ENCODE peak calls at places on chromosomes 6 and 20, in four cellular contexts. O is hepatocyte, A is cardiac muscle cell, B is body of pancreas. L is an unnamed sample. For H3K4me1, the result is how much of the 10 kb centered on the place peaks cover.

GRCh38 chr6:26360451-26361416 is 4.3 kb upstream of the BTN3A2 start:
- DNase-seq in A (no peak), B (no peak), O (no peak), L (no peak)

GRCh38 chr6:106974337-106974998 is at the start of gene CD24:
- DNase-seq in O (peak), B (peak), A (peak), L (peak)

GRCh38 chr6:154615483-154616025 is 105.1 kb upstream of the CNKSR3 start:
- DNase-seq in A (peak), B (peak), O (peak), L (peak)

GRCh38 chr6:52183131-52183530 is 3.0 kb upstream of the IL17A start:
- DNase-seq in B (no peak), A (peak), O (no peak), L (no peak)

GRCh38 chr6:41497994-41498393 is 48.2 kb upstream of the FOXP4 start:
- DNase-seq in O (no peak), B (no peak), A (no peak), L (no peak)

GRCh38 chr6:150813319-150813992 is 52.0 kb upstream of the MTHFD1L start:
- DNase-seq in A (no peak), B (no peak), O (peak), L (no peak)

GRCh38 chr6:166640342-166641043 is 13.4 kb upstream of the RPS6KA2 start:
- DNase-seq in A (no peak), O (no peak), B (peak), L (peak)

GRCh38 chr20:58698741-58699141 is 6.1 kb downstream of the NPEPL1 start:
- DNase-seq in B (peak), O (no peak), A (no peak), L (peak)

GRCh38 chr6:24340998-24341934 is 16.6 kb downstream of the DCDC2 start:
- DNase-seq in O (peak), B (peak), A (no peak), L (no peak)

GRCh38 chr6:72894091-72894490 is 272.2 kb downstream of the KCNQ5 start:
- DNase-seq in B (no peak), A (no peak), O (no peak), L (no peak)

GRCh38 chr6:100833972-100834574 is 47.1 kb downstream of the ASCC3 start:
- DNase-seq in O (no peak), A (no peak), B (no peak), L (no peak)

GRCh38 chr6:15062311-15063252 is 183.3 kb upstream of the JARID2 start:
- DNase-seq in B (no peak), O (peak), A (no peak), L (no peak)

GRCh38 chr6:5665173-5665572 is 341.6 kb downstream of the NRN1 start:
- DNase-seq in O (no peak), A (no peak), B (no peak), L (no peak)

GRCh38 chr6:134216304-134217029 is 101.4 kb downstream of the SGK1 start:
- DNase-seq in O (no peak), B (no peak), A (no peak), L (no peak)

GRCh38 chr20:24909086-24909780 is 39.8 kb upstream of the CST7 start:
- DNase-seq in B (no peak), O (no peak), A (no peak), L (no peak)

GRCh38 chr6:11439017-11439420 is 98.5 kb upstream of the TMEM170B start:
- DNase-seq in O (no peak), B (no peak), A (no peak), L (no peak)

GRCh38 chr20:51380401-51381385 is 161.8 kb downstream of the NFATC2 start:
- DNase-seq in B (no peak), A (peak), O (no peak), L (no peak)

GRCh38 chr6:139590206-139590605 is 215.8 kb upstream of the CITED2 start:
- DNase-seq in B (peak), A (no peak), O (no peak), L (no peak)

GRCh38 chr20:25005220-25005619 is 12.7 kb upstream of the APMAP start:
- DNase-seq in O (no peak), A (no peak), B (peak), L (no peak)

GRCh38 chr6:21371676-21372161 is 221.8 kb upstream of the SOX4 start:
- DNase-seq in B (no peak), O (peak), A (peak), L (peak)

GRCh38 chr6:113782641-113783040 is 74.5 kb upstream of the MARCKS start:
- DNase-seq in O (no peak), B (no peak), A (no peak), L (no peak)

GRCh38 chr6:128438311-128438916 is 82.0 kb downstream of the PTPRK start:
- DNase-seq in B (peak), A (no peak), O (no peak), L (no peak)

GRCh38 chr6:140040391-140040790 is 665.9 kb upstream of the CITED2 start:
- DNase-seq in A (no peak), O (no peak), B (no peak), L (no peak)

GRCh38 chr6:77332915-77333623 is 130.2 kb downstream of the HTR1B start:
- DNase-seq in B (no peak), A (no peak), O (no peak), L (no peak)

GRCh38 chr20:47118201-47118600 is 223.6 kb downstream of the EYA2 start:
- DNase-seq in O (no peak), A (no peak), B (no peak), L (no peak)

GRCh38 chr20:10696650-10697049 is 22.9 kb upstream of the JAG1 start:
- DNase-seq in B (peak), A (no peak), O (no peak), L (peak)

GRCh38 chr6:16345449-16346330 is 107.3 kb downstream of the GMPR start:
- DNase-seq in A (no peak), O (peak), B (no peak), L (peak)

GRCh38 chr20:57688864-57689263 is 21.0 kb downstream of the PMEPA1 start:
- DNase-seq in B (peak), A (no peak), O (no peak), L (no peak)

GRCh38 chr20:25390538-25391528 is at the start of gene ABHD12:
- DNase-seq in B (peak), A (peak), O (peak), L (peak)

GRCh38 chr6:37004044-37004984 is 1.1 kb upstream of the FGD2 start:
- DNase-seq in A (no peak), O (no peak), B (no peak), L (peak)

GRCh38 chr6:41707565-41708200 is 27.7 kb downstream of the TFEB start:
- DNase-seq in B (no peak), A (no peak), O (no peak), L (no peak)

GRCh38 chr20:21622097-21622496 is 83.4 kb upstream of the PAX1 start:
- DNase-seq in A (no peak), B (no peak), O (peak), L (no peak)

GRCh38 chr20:44350567-44350966 is 4.9 kb upstream of the HNF4A start:
- DNase-seq in B (no peak), A (no peak), O (no peak), L (no peak)
- H3K4me1 ChIP-seq in B (under half), A (under half), O (under half), L (under half)

DNA sequence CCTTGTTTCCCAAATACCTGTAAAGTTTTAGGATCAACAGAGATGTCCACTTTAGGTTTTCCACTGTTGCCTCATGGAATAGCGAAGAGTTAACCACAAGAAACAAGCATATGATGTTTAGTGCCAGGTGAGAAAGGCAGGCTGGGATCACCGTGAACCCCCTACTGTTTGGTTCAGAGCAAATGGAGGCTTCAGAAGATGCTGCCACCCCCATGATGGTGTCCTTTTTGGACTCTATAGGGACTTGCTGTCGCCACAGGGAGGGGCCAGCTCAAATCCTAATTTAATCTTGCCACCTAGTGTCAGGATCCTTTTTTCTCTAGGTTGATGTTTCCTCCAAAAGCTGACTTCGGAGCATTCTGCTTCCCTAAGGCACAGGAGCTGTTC is 1.9 kb upstream of the DLL1 start:
- DNase-seq in A (no peak), B (no peak), O (no peak), L (no peak)
- H3K4me1 ChIP-seq in A (under half), B (half or more), O (half or more), L (under half)

DNA sequence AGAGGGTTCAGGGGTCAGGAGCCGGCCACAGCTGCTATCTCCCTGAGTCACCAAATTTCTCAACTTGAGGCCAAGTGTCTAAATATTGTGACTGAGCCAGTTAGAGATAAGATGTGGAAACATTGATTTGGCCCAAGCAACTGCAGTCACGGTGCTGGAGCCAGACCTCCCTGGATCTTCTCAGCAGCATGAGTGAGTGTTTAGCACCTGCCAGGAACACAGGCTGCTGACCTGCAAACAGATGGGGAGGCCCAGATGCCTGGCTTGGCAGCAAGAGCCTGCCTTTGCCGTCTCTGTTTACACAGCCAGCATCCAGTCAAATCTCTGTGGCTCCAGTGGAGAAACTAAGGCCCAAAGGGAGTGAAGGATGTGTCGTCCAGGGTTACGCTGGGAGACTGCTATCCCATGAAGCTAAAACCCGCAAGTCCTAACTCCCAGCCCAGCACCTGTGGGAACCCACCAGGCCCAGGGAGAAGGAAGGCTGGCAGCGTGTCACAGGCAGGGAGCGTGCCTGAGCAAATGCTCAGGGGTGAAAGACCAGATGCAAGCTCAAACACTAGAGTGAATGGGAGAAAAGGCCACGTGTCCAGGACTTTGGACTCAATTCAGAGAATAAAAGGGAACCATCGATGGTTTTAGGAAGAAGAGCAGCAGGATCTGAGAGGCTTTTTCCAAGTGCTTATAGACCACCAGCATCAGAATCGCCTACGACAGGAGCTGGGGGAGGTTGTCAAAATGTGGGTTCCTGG is 15.9 kb upstream of the PTGIS start:
- DNase-seq in B (peak), O (peak), A (peak), L (no peak)
- H3K4me1 ChIP-seq in B (under half), O (half or more), A (under half), L (under half)

DNA sequence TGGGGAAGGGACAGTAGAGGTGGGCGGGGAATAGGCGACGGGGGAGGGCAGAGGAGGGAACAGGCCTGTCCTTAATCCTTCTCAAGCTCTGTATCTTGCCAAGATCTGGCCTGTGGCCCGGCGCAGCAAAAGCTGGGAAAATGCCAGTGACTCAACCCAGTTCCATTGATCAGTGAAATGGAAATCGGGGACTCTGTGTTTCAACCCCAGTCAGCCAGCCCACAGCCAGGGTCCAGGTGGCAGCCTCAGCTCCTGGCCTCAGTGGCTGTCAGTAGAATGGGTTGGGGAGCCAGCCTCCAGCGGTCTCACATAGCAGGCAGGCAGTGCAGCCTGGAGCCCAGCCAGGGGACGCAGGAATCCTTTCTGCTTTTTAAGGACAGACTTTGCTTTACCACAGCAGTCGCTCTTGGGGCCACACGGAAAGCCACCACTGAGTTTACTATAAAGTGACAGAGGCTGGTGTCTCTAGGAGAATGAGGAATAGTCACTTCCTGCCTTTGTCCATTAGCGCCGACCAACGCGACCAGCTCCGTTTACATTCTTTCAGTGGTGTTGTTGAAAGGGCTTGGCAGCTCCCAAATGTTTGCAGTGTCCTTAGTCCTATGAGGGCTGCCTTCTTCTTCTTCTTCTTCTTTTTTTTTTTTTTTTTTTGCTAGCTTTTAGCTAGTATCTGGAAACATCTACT is 128.1 kb downstream of the RIN2 start:
- DNase-seq in B (peak), A (peak), O (peak), L (peak)
- H3K4me1 ChIP-seq in B (half or more), A (under half), O (half or more), L (under half)

DNA sequence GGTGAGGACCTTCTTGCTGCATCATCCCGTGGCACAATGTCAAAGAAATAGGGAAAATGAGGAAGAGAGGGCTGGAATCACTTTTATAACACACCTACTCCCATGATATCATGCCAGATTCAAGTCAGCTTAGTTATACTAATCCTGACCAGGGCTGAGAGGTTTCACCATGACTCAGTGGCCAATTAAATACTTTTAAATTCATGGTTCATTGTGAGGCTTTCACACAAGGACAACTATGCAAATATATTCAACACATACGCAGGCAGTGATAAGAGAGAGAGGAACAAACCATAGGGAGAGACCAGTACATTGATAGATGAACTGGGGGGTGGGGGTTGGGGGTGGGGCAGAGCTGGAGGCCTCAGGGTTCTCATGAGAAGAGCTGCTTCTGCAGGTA is 313.1 kb downstream of the LRFN2 start:
- DNase-seq in O (no peak), A (no peak), B (no peak), L (no peak)
- H3K4me1 ChIP-seq in O (under half), A (under half), B (under half), L (under half)